ENCODE peak calls at places on chromosome 12, in ten cellular contexts. N, J, C, F, M, D, G, W, T and X are unnamed samples.

GRCh38 chr12:104230704-104231103 is 15.1 kb downstream of the TXNRD1 start:
- DNase-seq in T (no peak), F (no peak), N (no peak), D (no peak), C (no peak), G (no peak), W (no peak), J (no peak), M (no peak), X (no peak)

GRCh38 chr12:80242341-80242740 is 143.0 kb downstream of the OTOGL start:
- DNase-seq in M (no peak), N (no peak), J (no peak), G (no peak), D (no peak), W (no peak), F (no peak), C (no peak), T (no peak), X (no peak)

GRCh38 chr12:85280138-85280983 is at the start of gene ALX1:
- DNase-seq in N (no peak), F (no peak), J (peak; percentile 42), D (no peak), G (no peak), T (no peak), M (no peak), C (no peak), W (peak; percentile 58), X (no peak)

GRCh38 chr12:52233462-52234141 is 559 bp downstream of the KRT7 start:
- DNase-seq in W (peak; percentile 43), D (no peak), T (no peak), G (no peak), C (no peak), N (no peak), J (no peak), F (no peak), M (no peak), X (no peak)

GRCh38 chr12:21775130-21775920 is 819 bp upstream of the KCNJ8 start:
- DNase-seq in W (no peak), C (no peak), M (no peak), D (no peak), J (no peak), F (no peak), G (no peak), N (no peak), T (no peak), X (no peak)

GRCh38 chr12:76883151-76883550 is 4.3 kb upstream of the CSRP2 start:
- DNase-seq in G (no peak), D (no peak), W (no peak), J (no peak), T (no peak), F (no peak), N (no peak), C (no peak), M (no peak), X (no peak)

GRCh38 chr12:115267891-115268290 is 583.9 kb upstream of the TBX3 start:
- DNase-seq in F (no peak), J (no peak), M (no peak), N (no peak), W (no peak), C (no peak), D (no peak), T (no peak), G (no peak), X (no peak)

GRCh38 chr12:47767197-47767724 is 5.8 kb upstream of the SLC48A1 start:
- DNase-seq in N (peak; percentile 67), D (peak; percentile 46), C (peak; percentile 67), W (peak; percentile 76), T (no peak), F (no peak), M (no peak), G (peak; percentile 53), J (peak; percentile 81), X (no peak)

GRCh38 chr12:95218164-95218851 is 701 bp downstream of the VEZT start:
- DNase-seq in N (no peak), F (peak; percentile 75), J (no peak), M (peak; percentile 90), T (no peak), G (no peak), W (no peak), D (no peak), C (no peak), X (peak; percentile 95)

GRCh38 chr12:121009744-121010143 is 6.5 kb downstream of the C12orf43 start:
- DNase-seq in C (peak; percentile 76), T (peak; percentile 40), M (no peak), J (peak; percentile 87), D (no peak), W (no peak), N (no peak), F (no peak), G (peak; percentile 49), X (no peak)

GRCh38 chr12:80313184-80313583 is 130.9 kb upstream of the PTPRQ start:
- DNase-seq in W (no peak), C (no peak), G (no peak), D (no peak), J (no peak), N (no peak), M (no peak), T (no peak), F (no peak), X (no peak)

GRCh38 chr12:71158361-71158882 is 623 bp upstream of the TSPAN8 start:
- DNase-seq in F (no peak), T (no peak), C (no peak), D (no peak), M (no peak), W (no peak), N (no peak), G (peak; percentile 54), J (peak; percentile 83), X (no peak)

GRCh38 chr12:131919051-131919347 is 10.1 kb upstream of the PUS1 start:
- DNase-seq in T (no peak), D (no peak), G (no peak), F (no peak), J (no peak), C (no peak), W (peak; percentile 54), N (no peak), M (no peak), X (no peak)

DNA sequence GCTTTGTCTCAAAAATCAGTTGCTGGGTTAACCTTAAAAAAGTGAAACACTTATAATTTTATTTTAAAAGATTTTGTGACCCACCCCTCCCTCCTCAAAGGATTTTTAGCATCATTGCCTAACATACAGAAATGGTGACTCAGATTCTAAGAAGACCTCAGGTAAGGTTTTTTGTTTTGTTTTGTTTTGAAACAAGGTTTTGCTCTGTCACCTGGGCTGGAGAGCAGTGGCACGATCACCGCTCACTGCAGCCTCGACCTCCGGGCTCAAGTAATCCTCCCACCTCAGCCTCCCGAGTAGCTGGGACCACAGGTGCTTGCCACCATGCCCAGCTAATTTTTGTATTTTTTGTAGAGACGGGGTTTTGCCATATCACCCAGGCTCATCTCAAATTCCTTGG is 74.1 kb downstream of the GNS start:
- DNase-seq in G (no peak), C (no peak), D (no peak), M (no peak), N (no peak), F (no peak), J (no peak), W (no peak), T (no peak), X (no peak)
- H3K27ac ChIP-seq in G (no peak overlapping the region), C (peak overlapping the region; percentile 45), D (peak overlapping the region; percentile 69), M (no peak overlapping the region), N (no peak overlapping the region), F (no peak overlapping the region), J (peak overlapping the region; percentile 30), W (no peak overlapping the region), T (no peak overlapping the region), X (no peak overlapping the region)

DNA sequence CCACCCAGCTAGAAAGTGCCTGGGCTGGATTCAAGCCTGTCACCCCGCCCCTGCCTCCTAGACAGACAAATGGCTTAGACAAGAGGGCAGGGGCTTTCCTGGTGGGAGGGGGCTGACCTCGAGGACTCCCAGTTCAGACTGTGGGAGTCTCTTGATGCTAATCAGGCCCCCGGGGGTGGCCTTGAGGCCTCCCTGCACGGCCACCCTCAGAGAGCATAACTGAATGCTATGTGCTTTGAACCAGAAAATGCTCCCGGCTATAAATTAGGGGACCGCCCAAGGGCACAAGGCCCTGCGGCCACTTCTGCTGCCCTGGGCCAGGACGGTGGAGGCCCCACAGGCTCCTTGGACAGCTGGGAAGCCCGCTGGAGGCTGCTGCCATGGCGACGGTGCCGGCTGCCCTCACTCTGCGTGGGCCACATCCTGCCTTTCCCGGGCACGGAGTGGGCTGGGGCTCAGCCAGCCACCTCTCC is 111.0 kb upstream of the NCOR2 start:
- DNase-seq in C (no peak), G (no peak), J (no peak), T (no peak), W (no peak), D (no peak), F (no peak), M (no peak), N (no peak), X (peak; percentile 66)
- H3K4me1 ChIP-seq in C (peaks cover 88% of the 10 kb centered on the region), G (peaks cover 71% of the 10 kb centered on the region), J (no peaks in the 10 kb centered on the region), T (peaks cover 68% of the 10 kb centered on the region), W (peaks cover 55% of the 10 kb centered on the region), D (no peaks in the 10 kb centered on the region), F (peaks cover 90% of the 10 kb centered on the region), M (peaks cover 14% of the 10 kb centered on the region), N (peaks cover 13% of the 10 kb centered on the region), X (peaks cover 66% of the 10 kb centered on the region)

DNA sequence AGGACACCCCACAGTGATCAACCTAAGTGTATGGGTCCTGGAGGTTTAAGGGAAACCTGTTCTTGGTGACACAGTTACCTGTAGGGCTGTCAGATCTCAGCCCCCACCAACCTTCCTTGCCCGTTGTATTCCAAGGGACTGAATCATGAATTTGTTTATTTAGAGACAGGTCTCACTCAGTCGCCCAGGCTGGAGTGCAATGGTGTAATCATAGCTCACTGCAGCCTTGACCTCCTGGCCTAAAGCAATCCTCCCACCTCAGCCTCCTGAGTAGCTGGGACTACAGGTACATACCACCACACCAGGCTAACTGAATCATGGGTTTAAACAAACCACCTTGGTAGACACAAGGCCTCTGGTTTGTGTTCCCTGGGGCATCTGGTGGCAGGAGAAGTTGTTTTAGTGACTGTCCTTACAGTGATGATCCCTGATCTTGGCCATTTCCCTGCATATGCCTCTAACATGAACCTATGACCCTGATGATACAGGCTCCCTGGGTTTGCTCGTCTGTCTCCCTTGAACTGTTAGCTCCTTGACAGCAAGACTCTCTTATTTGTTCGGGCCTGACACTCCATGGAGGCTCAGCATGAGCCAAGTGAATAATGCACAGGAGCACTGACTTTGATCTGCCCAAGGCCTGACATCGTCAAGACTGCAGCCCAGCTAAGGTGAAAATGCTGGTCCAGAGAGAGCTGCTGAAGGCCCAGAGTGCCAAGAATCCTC is 47.9 kb downstream of the PITPNM2 start:
- DNase-seq in M (no peak), T (peak; percentile 51), D (no peak), J (no peak), C (no peak), G (no peak), F (no peak), W (no peak), N (no peak), X (no peak)
- H3K36me3 ChIP-seq in M (no peaks in the 10 kb centered on the region), T (no peaks in the 10 kb centered on the region), D (no peaks in the 10 kb centered on the region), J (no peaks in the 10 kb centered on the region), C (no peaks in the 10 kb centered on the region), G (peaks cover 13% of the 10 kb centered on the region), F (no peaks in the 10 kb centered on the region), W (no peaks in the 10 kb centered on the region), N (peaks cover 2% of the 10 kb centered on the region), X (no peaks in the 10 kb centered on the region)

DNA sequence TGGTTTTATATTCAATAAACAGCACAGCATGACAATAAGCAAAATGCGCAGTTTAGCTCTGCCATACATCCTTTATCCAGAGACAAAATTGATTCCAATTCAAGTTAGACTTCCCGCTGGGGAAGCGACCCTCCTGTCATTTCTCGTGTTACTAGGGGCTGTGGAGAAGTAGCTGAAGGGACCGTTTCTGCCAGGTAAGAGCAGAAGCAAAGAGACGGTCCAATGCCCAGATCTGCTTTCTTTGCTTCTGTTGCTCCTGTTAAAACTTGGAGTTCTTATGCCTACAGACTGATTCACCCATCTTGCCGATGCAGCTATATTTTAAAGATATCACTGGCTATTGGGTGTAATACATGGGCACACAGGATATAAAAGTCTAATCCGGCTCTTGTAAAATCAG is 156.8 kb upstream of the AVPR1A start:
- DNase-seq in G (no peak), C (no peak), W (no peak), M (no peak), F (no peak), N (no peak), T (no peak), J (no peak), D (no peak), X (no peak)
- H3K27ac ChIP-seq in G (no peak overlapping the region), C (no peak overlapping the region), W (no peak overlapping the region), M (no peak overlapping the region), F (no peak overlapping the region), N (no peak overlapping the region), T (no peak overlapping the region), J (no peak overlapping the region), D (no peak overlapping the region), X (no peak overlapping the region)